ENCODE peak calls at places on chromosomes 2 and 18, in nine cellular contexts. L is AG09309; B is omental fat pad; C is retina; I is type B pancreatic cell; A is stimulated activated CD4-positive, alpha-beta T cell treated with anti-CD3 and anti-CD28 coated beads, Interleukin-4, amount 100 ng/mL, for 4 hours; U is activated effector memory CD4-positive, alpha-beta T cell treated with Interleukin-2 at 50 U/mL for 16 hours; O is neural progenitor cell; W is NCI-H1105. M is an unnamed sample.

GRCh38 chr2:219436491-219436890 is 1.8 kb downstream of the SPEG start:
- DNase-seq in L (no peak), B (no peak), C (no peak), I (no peak), A (no peak), U (no peak), O (no peak), W (no peak), M (peak; percentile 62)

GRCh38 chr18:59263566-59264135 is 9.6 kb downstream of the RAX start:
- DNase-seq in L (no peak), B (no peak), C (peak; percentile 78), I (no peak), A (no peak), U (no peak), O (no peak), W (no peak), M (no peak)

GRCh38 chr2:197613509-197613987 is 61.8 kb downstream of the RFTN2 start:
- DNase-seq in L (no peak), B (no peak), C (no peak), I (no peak), A (no peak), U (no peak), O (no peak), W (no peak), M (no peak)

GRCh38 chr2:28512607-28512965 is 16.7 kb downstream of the PLB1 start:
- DNase-seq in L (no peak), B (no peak), C (no peak), I (no peak), A (no peak), U (no peak), O (no peak), W (no peak), M (no peak)

GRCh38 chr2:154688373-154688772 is 10.1 kb upstream of the KCNJ3 start:
- DNase-seq in L (no peak), B (no peak), C (no peak), I (no peak), A (no peak), U (no peak), O (no peak), W (no peak), M (no peak)

GRCh38 chr2:71534786-71535185 is 81.4 kb downstream of the DYSF start:
- DNase-seq in L (no peak), B (no peak), C (no peak), I (no peak), A (no peak), U (no peak), O (no peak), W (no peak), M (peak; percentile 48)

GRCh38 chr2:121335294-121336290 is 50.6 kb upstream of the TFCP2L1 start:
- DNase-seq in L (no peak), B (no peak), C (no peak), I (no peak), A (no peak), U (no peak), O (no peak), W (peak; percentile 24), M (peak; percentile 57)

GRCh38 chr2:216315817-216316603 is 56.3 kb downstream of the MARCHF4 start:
- DNase-seq in L (no peak), B (no peak), C (peak; percentile 84), I (no peak), A (no peak), U (no peak), O (peak; percentile 84), W (no peak), M (no peak)

GRCh38 chr2:230925879-230926765 is 1.1 kb upstream of the GPR55 start:
- DNase-seq in L (no peak), B (peak; percentile 5), C (no peak), I (no peak), A (peak; percentile 42), U (no peak), O (no peak), W (no peak), M (peak; percentile 42)

GRCh38 chr2:120395686-120396518 is 50.0 kb downstream of the INHBB start:
- DNase-seq in L (no peak), B (no peak), C (no peak), I (peak; percentile 59), A (no peak), U (no peak), O (peak; percentile 28), W (peak; percentile 94), M (no peak)

GRCh38 chr2:188348974-188349500 is 57.4 kb downstream of the GULP1 start:
- DNase-seq in L (no peak), B (no peak), C (no peak), I (no peak), A (no peak), U (no peak), O (no peak), W (no peak), M (no peak)

GRCh38 chr18:59196161-59196560 is 23.8 kb upstream of the GRP start:
- DNase-seq in L (no peak), B (no peak), C (no peak), I (no peak), A (no peak), U (no peak), O (no peak), W (no peak), M (no peak)

GRCh38 chr18:58241877-58242276 is 197.9 kb downstream of the NEDD4L start:
- DNase-seq in L (peak; percentile 74), B (no peak), C (no peak), I (no peak), A (no peak), U (no peak), O (no peak), W (peak; percentile 39), M (no peak)

GRCh38 chr2:112891333-112891950 is 19.5 kb upstream of the IL37 start:
- DNase-seq in L (no peak), B (no peak), C (no peak), I (no peak), A (no peak), U (no peak), O (no peak), W (no peak), M (no peak)

GRCh38 chr2:24083567-24084385 is 858 bp downstream of the TP53I3 start:
- DNase-seq in L (peak; percentile 44), B (no peak), C (peak; percentile 92), I (no peak), A (no peak), U (no peak), O (peak; percentile 91), W (peak; percentile 78), M (no peak)

GRCh38 chr2:227774011-227774624 is 28.4 kb downstream of the SCYGR8 start:
- DNase-seq in L (no peak), B (no peak), C (no peak), I (no peak), A (no peak), U (no peak), O (peak; percentile 37), W (no peak), M (no peak)

GRCh38 chr2:120765911-120766757 is 30.5 kb downstream of the GLI2 start:
- DNase-seq in L (no peak), B (no peak), C (no peak), I (no peak), A (no peak), U (no peak), O (peak; percentile 38), W (no peak), M (peak; percentile 95)

GRCh38 chr2:24404582-24404981 is 44.2 kb upstream of the ITSN2 start:
- DNase-seq in L (no peak), B (no peak), C (peak; percentile 54), I (no peak), A (no peak), U (no peak), O (no peak), W (no peak), M (peak; percentile 72)

GRCh38 chr2:205324355-205324754 is 357.9 kb upstream of the NRP2 start:
- DNase-seq in L (no peak), B (no peak), C (no peak), I (no peak), A (no peak), U (no peak), O (no peak), W (no peak), M (no peak)

GRCh38 chr2:160033732-160034392 is 28.6 kb downstream of the PLA2R1 start:
- DNase-seq in L (peak; percentile 58), B (no peak), C (no peak), I (no peak), A (no peak), U (no peak), O (no peak), W (no peak), M (no peak)

GRCh38 chr18:49178736-49179135 is 228.0 kb upstream of the SMAD7 start:
- DNase-seq in L (no peak), B (no peak), C (no peak), I (no peak), A (no peak), U (no peak), O (peak; percentile 28), W (no peak), M (no peak)

GRCh38 chr18:79611040-79611681 is 68.4 kb upstream of the CTDP1 start:
- DNase-seq in L (no peak), B (no peak), C (no peak), I (no peak), A (no peak), U (no peak), O (no peak), W (no peak), M (peak; percentile 62)

GRCh38 chr2:142031656-142032055 is 99.2 kb downstream of the LRP1B start:
- DNase-seq in L (no peak), B (no peak), C (no peak), I (no peak), A (no peak), U (no peak), O (no peak), W (no peak), M (no peak)

GRCh38 chr18:49476664-49477411 is 10.2 kb downstream of the C18orf32 start:
- DNase-seq in L (peak; percentile 79), B (no peak), C (no peak), I (no peak), A (no peak), U (no peak), O (no peak), W (no peak), M (no peak)

GRCh38 chr2:1586946-1587840 is 157.1 kb downstream of the PXDN start:
- DNase-seq in L (no peak), B (no peak), C (no peak), I (no peak), A (no peak), U (no peak), O (no peak), W (no peak), M (no peak)

GRCh38 chr2:174951746-174952145 is 53.4 kb downstream of the CHN1 start:
- DNase-seq in L (no peak), B (no peak), C (no peak), I (no peak), A (no peak), U (no peak), O (peak; percentile 15), W (peak; percentile 65), M (no peak)

GRCh38 chr2:241885701-241886643 is 16.4 kb downstream of the RTP5 start:
- DNase-seq in L (no peak), B (no peak), C (peak; percentile 77), I (no peak), A (no peak), U (no peak), O (no peak), W (no peak), M (no peak)

GRCh38 chr2:28357055-28357454 is 35.6 kb upstream of the FOSL2 start:
- DNase-seq in L (no peak), B (no peak), C (no peak), I (no peak), A (no peak), U (no peak), O (no peak), W (no peak), M (no peak)

GRCh38 chr2:24613154-24613814 is 122.2 kb downstream of the NCOA1 start:
- DNase-seq in L (peak; percentile 28), B (no peak), C (no peak), I (no peak), A (no peak), U (no peak), O (peak; percentile 73), W (no peak), M (no peak)